ENCODE peak calls at places on chromosome 15, in six cellular contexts. C, D, Q, T, U and W are unnamed samples.

GRCh38 chr15:70788114-70789049 is 25.0 kb upstream of the UACA start:
- DNase-seq in C (no peak), D (no peak), Q (peak; percentile 68), T (no peak), U (no peak), W (no peak)

GRCh38 chr15:35603298-35603697 is 57.3 kb upstream of the DPH6 start:
- DNase-seq in C (peak; percentile 15), D (no peak), Q (peak; percentile 24), T (peak; percentile 42), U (no peak), W (peak; percentile 75)

GRCh38 chr15:93235926-93236781 is 147.1 kb upstream of the RGMA start:
- DNase-seq in C (no peak), D (no peak), Q (no peak), T (no peak), U (no peak), W (no peak)

GRCh38 chr15:89129123-89129815 is 41.0 kb downstream of the ABHD2 start:
- DNase-seq in C (peak; percentile 55), D (peak; percentile 36), Q (no peak), T (peak; percentile 50), U (peak; percentile 49), W (peak; percentile 30)

GRCh38 chr15:79092382-79092781 is 1.8 kb upstream of the RASGRF1 start:
- DNase-seq in C (no peak), D (no peak), Q (no peak), T (no peak), U (no peak), W (no peak)

GRCh38 chr15:42069025-42069424 is 25.3 kb downstream of the PLA2G4D start:
- DNase-seq in C (no peak), D (no peak), Q (no peak), T (no peak), U (no peak), W (no peak)

GRCh38 chr15:82545478-82545877 is 5.2 kb upstream of the RPS17 start:
- DNase-seq in C (no peak), D (no peak), Q (no peak), T (no peak), U (no peak), W (no peak)

GRCh38 chr15:66948294-66948693 is 117.1 kb upstream of the SMAD3 start:
- DNase-seq in C (no peak), D (no peak), Q (no peak), T (peak; percentile 41), U (peak; percentile 58), W (peak; percentile 8)

GRCh38 chr15:59396660-59397059 is 24.0 kb upstream of the MYO1E start:
- DNase-seq in C (no peak), D (no peak), Q (no peak), T (no peak), U (no peak), W (no peak)

GRCh38 chr15:73941044-73941443 is 14.8 kb downstream of the LOXL1 start:
- DNase-seq in C (no peak), D (no peak), Q (peak; percentile 90), T (peak; percentile 39), U (peak; percentile 87), W (peak; percentile 41)

GRCh38 chr15:29139072-29139471 is 130.6 kb downstream of the NSMCE3 start:
- DNase-seq in C (no peak), D (no peak), Q (no peak), T (no peak), U (no peak), W (no peak)

GRCh38 chr15:39392469-39393047 is 188.3 kb upstream of the THBS1 start:
- DNase-seq in C (no peak), D (no peak), Q (no peak), T (peak; percentile 17), U (no peak), W (peak; percentile 14)

GRCh38 chr15:69484837-69485236 is 32.2 kb downstream of the RPLP1 start:
- DNase-seq in C (no peak), D (no peak), Q (no peak), T (no peak), U (no peak), W (no peak)

GRCh38 chr15:85064710-85065109 is 83.1 kb downstream of the PDE8A start:
- DNase-seq in C (no peak), D (no peak), Q (no peak), T (no peak), U (no peak), W (no peak)

GRCh38 chr15:90038639-90039095 is 37.5 kb downstream of the ZNF710 start:
- DNase-seq in C (no peak), D (no peak), Q (no peak), T (peak; percentile 55), U (no peak), W (peak; percentile 57)

GRCh38 chr15:25739687-25740121 is 123.4 kb downstream of the ATP10A start:
- DNase-seq in C (no peak), D (no peak), Q (no peak), T (no peak), U (peak; percentile 47), W (peak; percentile 2)

GRCh38 chr15:70466895-70467529 is 296.3 kb downstream of the UACA start:
- DNase-seq in C (no peak), D (no peak), Q (peak; percentile 23), T (peak; percentile 65), U (peak; percentile 77), W (peak; percentile 52)